ENCODE peak calls at places on chromosomes 13 and 19, in ten cellular contexts. Z is upper lobe of right lung; K is psoas muscle; Y is prostate gland; J is left ventricle myocardium inferior; C is pancreas; D is body of pancreas; W is Peyer's patch; U is CD8-positive, alpha-beta T cell; N is HCT116. R is an unnamed sample. For H3K4me1, the result is how much of the 10 kb centered on the place peaks cover.

GRCh38 chr19:35174226-35174625 is 19.7 kb downstream of the FXYD5 start:
- DNase-seq in Z (peak), K (no peak), Y (no peak), J (no peak), C (no peak), D (no peak), W (no peak), U (no peak), N (no peak), R (no peak)

GRCh38 chr13:112244495-112245177 is 131.5 kb upstream of the SPACA7 start:
- DNase-seq in Z (peak), K (no peak), Y (no peak), J (no peak), C (no peak), D (no peak), W (no peak), U (no peak), N (no peak), R (no peak)

GRCh38 chr19:1247747-1248453 is 483 bp upstream of the MIDN start:
- DNase-seq in Z (peak), K (peak), Y (peak), J (peak), C (peak), D (peak), W (peak), U (peak), N (no peak), R (peak)

GRCh38 chr13:46953331-46953730 is 56.5 kb upstream of the HTR2A start:
- DNase-seq in Z (no peak), K (no peak), Y (no peak), J (no peak), C (no peak), D (no peak), W (no peak), U (no peak), N (no peak), R (no peak)

GRCh38 chr13:87376081-87376480 is 295.1 kb upstream of the SLITRK5 start:
- DNase-seq in Z (no peak), K (no peak), Y (no peak), J (no peak), C (no peak), D (no peak), W (no peak), U (no peak), N (no peak), R (no peak)

GRCh38 chr19:39370735-39371134 is 20.2 kb downstream of the PAF1 start:
- DNase-seq in Z (no peak), K (no peak), Y (no peak), J (no peak), C (no peak), D (no peak), W (no peak), U (no peak), N (no peak), R (no peak)

GRCh38 chr13:114111577-114111976 is 20.8 kb downstream of the RASA3 start:
- DNase-seq in Z (peak), K (peak), Y (no peak), J (no peak), C (no peak), D (no peak), W (no peak), U (no peak), N (no peak), R (peak)

GRCh38 chr19:4582980-4583842 is 23.7 kb upstream of the SEMA6B start:
- DNase-seq in Z (no peak), K (no peak), Y (no peak), J (no peak), C (no peak), D (no peak), W (no peak), U (no peak), N (no peak), R (no peak)

GRCh38 chr13:95128045-95128643 is 173.1 kb downstream of the ABCC4 start:
- DNase-seq in Z (no peak), K (no peak), Y (no peak), J (no peak), C (no peak), D (peak), W (no peak), U (no peak), N (no peak), R (no peak)

GRCh38 chr13:42396501-42396900 is 124.5 kb downstream of the AKAP11 start:
- DNase-seq in Z (no peak), K (no peak), Y (no peak), J (no peak), C (no peak), D (no peak), W (peak), U (no peak), N (no peak), R (peak)

GRCh38 chr19:38073806-38074685 is 150.0 kb downstream of the DPF1 start:
- DNase-seq in Z (no peak), K (no peak), Y (no peak), J (no peak), C (no peak), D (no peak), W (no peak), U (no peak), N (no peak), R (no peak)

GRCh38 chr13:62167650-62168172 is 752.1 kb upstream of the PCDH20 start:
- DNase-seq in Z (no peak), K (no peak), Y (no peak), J (no peak), C (no peak), D (no peak), W (no peak), U (no peak), N (no peak), R (no peak)

GRCh38 chr13:25037057-25037813 is 58.7 kb upstream of the PABPC3 start:
- DNase-seq in Z (no peak), K (no peak), Y (peak), J (no peak), C (no peak), D (peak), W (no peak), U (peak), N (peak), R (no peak)

GRCh38 chr19:821228-821975 is at the start of gene PLPPR3:
- DNase-seq in Z (no peak), K (no peak), Y (no peak), J (no peak), C (peak), D (no peak), W (no peak), U (no peak), N (no peak), R (no peak)

GRCh38 chr13:113859311-113860050 is 4.4 kb downstream of the GAS6 start:
- DNase-seq in Z (no peak), K (no peak), Y (no peak), J (no peak), C (peak), D (no peak), W (no peak), U (no peak), N (no peak), R (no peak)

GRCh38 chr13:113006660-113007059 is 37.6 kb downstream of the MCF2L start:
- DNase-seq in Z (no peak), K (no peak), Y (no peak), J (no peak), C (no peak), D (no peak), W (no peak), U (no peak), N (no peak), R (no peak)

GRCh38 chr19:54179921-54180452 is 7.0 kb upstream of the TMC4 start:
- DNase-seq in Z (no peak), K (no peak), Y (no peak), J (no peak), C (no peak), D (no peak), W (no peak), U (no peak), N (no peak), R (peak)

GRCh38 chr13:65417953-65418352 is 1812.2 kb downstream of the PCDH9 start:
- DNase-seq in Z (no peak), K (no peak), Y (no peak), J (no peak), C (no peak), D (no peak), W (no peak), U (no peak), N (no peak), R (no peak)

GRCh38 chr19:41569481-41570150 is 6.3 kb upstream of the CEACAM21 start:
- DNase-seq in Z (no peak), K (no peak), Y (no peak), J (no peak), C (no peak), D (no peak), W (no peak), U (no peak), N (no peak), R (no peak)

GRCh38 chr13:34419025-34419424 is 523.0 kb upstream of the NBEA start:
- DNase-seq in Z (no peak), K (no peak), Y (no peak), J (no peak), C (no peak), D (no peak), W (no peak), U (no peak), N (no peak), R (no peak)

GRCh38 chr19:42140125-42140754 is 8.0 kb upstream of the POU2F2 start:
- DNase-seq in Z (peak), K (peak), Y (no peak), J (peak), C (peak), D (peak), W (no peak), U (peak), N (no peak), R (no peak)

GRCh38 chr19:7267792-7268736 is 26.1 kb downstream of the INSR start:
- DNase-seq in Z (peak), K (peak), Y (no peak), J (no peak), C (peak), D (no peak), W (no peak), U (no peak), N (no peak), R (peak)

DNA sequence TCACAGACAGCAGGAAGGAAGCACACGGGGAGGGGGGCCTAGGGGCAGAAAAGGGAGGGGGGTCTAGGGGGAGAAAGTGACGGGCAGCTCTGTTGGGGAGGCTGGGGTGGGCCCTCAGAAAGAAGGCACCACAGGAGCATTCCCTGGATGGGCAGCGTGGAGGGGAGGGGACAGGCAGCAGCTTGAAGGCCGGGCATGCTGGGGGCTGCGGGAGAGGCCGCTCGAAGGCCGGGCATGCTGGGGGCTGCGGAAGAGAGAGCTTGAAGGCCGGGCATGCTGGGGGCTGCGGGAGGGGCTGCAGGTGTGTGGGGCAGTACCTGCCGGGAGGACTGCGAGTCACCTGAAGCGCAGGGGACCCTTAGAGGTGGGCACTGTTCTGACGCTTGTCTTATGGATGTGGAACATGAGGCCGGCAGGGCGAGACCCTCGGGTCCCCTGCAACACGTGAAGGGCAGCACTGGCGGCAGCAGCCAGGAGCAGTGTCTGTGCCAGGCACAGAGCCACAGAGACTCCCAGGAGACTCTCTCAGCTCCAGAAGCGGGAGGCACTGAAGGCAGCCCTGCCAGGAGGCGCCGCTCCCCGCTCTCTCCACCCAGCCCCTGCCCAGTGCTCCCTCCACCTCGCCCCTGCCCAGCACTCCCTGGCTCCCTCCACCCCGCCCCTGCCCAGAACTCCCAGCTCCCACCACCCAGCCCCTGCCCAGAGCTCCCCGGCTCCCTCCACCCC is 13.3 kb downstream of the ZNF787 start:
- DNase-seq in Z (no peak), K (no peak), Y (no peak), J (no peak), C (peak), D (peak), W (no peak), U (no peak), N (no peak), R (peak)
- H3K4me1 ChIP-seq in Z (half or more), K (half or more), Y (under half), J (half or more), C (half or more), D (half or more), W (under half), U (under half), N (under half), R (half or more)

DNA sequence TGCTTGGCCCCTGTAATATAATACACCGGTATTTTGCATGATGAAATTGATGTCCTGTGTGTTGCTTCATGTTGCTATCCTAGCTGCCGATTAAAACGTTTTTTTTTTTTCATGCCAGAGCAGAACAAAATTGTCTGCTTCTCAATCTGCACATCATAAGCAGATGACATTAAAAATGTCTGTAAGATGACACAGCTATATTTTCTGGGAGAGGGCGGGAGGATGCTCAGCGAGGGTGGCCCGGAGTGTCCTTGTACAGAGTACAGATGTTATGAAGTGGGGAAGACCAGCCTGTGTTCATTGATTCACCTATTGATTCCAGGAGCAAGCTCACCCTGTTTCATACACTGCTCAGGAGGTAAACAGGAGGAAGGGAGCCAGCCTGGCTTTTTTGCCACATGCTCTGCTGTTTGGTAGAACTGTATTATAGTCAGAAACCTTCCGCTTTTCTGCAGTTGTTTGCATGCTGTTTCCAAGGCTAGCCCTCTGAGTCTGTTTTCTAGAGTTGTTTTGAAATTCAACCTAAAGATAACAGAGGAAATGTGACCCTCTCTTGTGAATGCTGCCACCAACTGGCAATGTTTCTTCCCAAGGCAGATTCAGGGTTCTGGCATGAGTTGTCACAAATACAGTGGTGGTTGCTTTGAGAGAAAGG is 4.7 kb upstream of the IRS2 start:
- DNase-seq in Z (no peak), K (no peak), Y (no peak), J (no peak), C (no peak), D (peak), W (no peak), U (peak), N (no peak), R (peak)
- TF ChIP-seq CTCF in Z (peak), K (peak), Y (peak), J (peak), C (peak), D (peak), W (peak), U (peak), N (peak), R (no peak)

GRCh38 chr19:55667511-55667910 is 7.5 kb upstream of the EPN1 start:
- DNase-seq in Z (no peak), K (no peak), Y (no peak), J (no peak), C (no peak), D (no peak), W (no peak), U (no peak), N (no peak), R (no peak)

GRCh38 chr19:55668603-55669348 is 6.2 kb upstream of the EPN1 start:
- DNase-seq in Z (no peak), K (no peak), Y (no peak), J (no peak), C (no peak), D (no peak), W (no peak), U (no peak), N (no peak), R (no peak)

GRCh38 chr19:55667958-55668357 is 7.1 kb upstream of the EPN1 start:
- DNase-seq in Z (no peak), K (no peak), Y (no peak), J (no peak), C (peak), D (peak), W (no peak), U (no peak), N (no peak), R (no peak)

GRCh38 chr19:55667006-55667381 is 8.0 kb upstream of the EPN1 start:
- DNase-seq in Z (no peak), K (no peak), Y (no peak), J (no peak), C (no peak), D (no peak), W (no peak), U (no peak), N (no peak), R (no peak)

GRCh38 chr19:55666343-55667005 is 8.6 kb upstream of the EPN1 start:
- DNase-seq in Z (no peak), K (no peak), Y (no peak), J (no peak), C (no peak), D (no peak), W (no peak), U (no peak), N (no peak), R (no peak)
- H3K4me1 ChIP-seq in Z (under half), K (under half), Y (under half), J (under half), C (under half), D (under half), W (under half), U (under half), N (under half), R (under half)

GRCh38 chr19:12646551-12646950 is 20.0 kb downstream of the MAN2B1 start:
- DNase-seq in Z (no peak), K (no peak), Y (no peak), J (no peak), C (no peak), D (no peak), W (no peak), U (no peak), N (no peak), R (no peak)

GRCh38 chr19:12649941-12650340 is 16.6 kb downstream of the MAN2B1 start:
- DNase-seq in Z (no peak), K (no peak), Y (no peak), J (no peak), C (no peak), D (no peak), W (no peak), U (no peak), N (no peak), R (no peak)

GRCh38 chr19:12647490-12648071 is 19.0 kb downstream of the MAN2B1 start:
- DNase-seq in Z (peak), K (peak), Y (peak), J (no peak), C (peak), D (peak), W (peak), U (no peak), N (no peak), R (peak)

GRCh38 chr19:12647047-12647446 is 19.5 kb downstream of the MAN2B1 start:
- DNase-seq in Z (no peak), K (no peak), Y (no peak), J (no peak), C (peak), D (peak), W (no peak), U (no peak), N (no peak), R (no peak)

GRCh38 chr19:12648088-12648487 is 18.5 kb downstream of the MAN2B1 start:
- DNase-seq in Z (no peak), K (no peak), Y (no peak), J (no peak), C (peak), D (peak), W (no peak), U (no peak), N (no peak), R (no peak)
- TF ChIP-seq CTCF in Z (peak), K (no peak), Y (no peak), J (peak), C (peak), D (peak), W (no peak), U (no peak), N (peak), R (no peak)

DNA sequence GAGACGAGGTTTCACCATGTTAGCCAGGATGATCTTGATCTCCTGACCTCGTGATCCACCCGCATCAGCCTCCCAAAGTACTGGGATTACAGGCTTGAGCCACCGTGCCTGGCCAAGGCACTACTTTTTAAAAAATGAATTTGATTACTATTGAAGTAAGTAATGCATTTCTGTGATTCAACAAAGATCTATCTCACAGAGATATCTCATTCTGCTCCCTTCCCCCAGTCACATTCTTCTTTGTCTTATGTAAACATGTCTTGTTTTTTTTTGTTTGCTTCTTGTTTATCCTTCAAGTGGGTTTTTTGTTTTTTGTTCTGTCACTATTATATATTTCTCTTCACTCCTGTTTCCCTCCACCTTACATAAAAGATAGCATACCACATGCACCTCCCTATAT is 6.6 kb downstream of the ZNF146 start:
- DNase-seq in Z (no peak), K (no peak), Y (no peak), J (no peak), C (no peak), D (no peak), W (no peak), U (no peak), N (no peak), R (no peak)
- H3K4me1 ChIP-seq in Z (under half), K (under half), Y (under half), J (half or more), C (under half), D (under half), W (under half), U (under half), N (under half), R (under half)

GRCh38 chr19:49213791-49214190 is 56.2 kb downstream of the TRPM4 start:
- DNase-seq in Z (no peak), K (no peak), Y (no peak), J (no peak), C (no peak), D (no peak), W (no peak), U (no peak), N (no peak), R (no peak)
- TF ChIP-seq CTCF in Z (peak), K (no peak), Y (no peak), J (no peak), C (no peak), D (no peak), W (no peak), U (no peak), N (peak), R (no peak)

GRCh38 chr13:71922191-71922590 is 55.2 kb upstream of the DACH1 start:
- DNase-seq in Z (no peak), K (no peak), Y (no peak), J (no peak), C (no peak), D (peak), W (no peak), U (no peak), N (no peak), R (no peak)
- H3K4me1 ChIP-seq in Z (under half), K (under half), Y (under half), J (under half), C (under half), D (under half), W (under half), U (under half), N (under half), R (under half)

DNA sequence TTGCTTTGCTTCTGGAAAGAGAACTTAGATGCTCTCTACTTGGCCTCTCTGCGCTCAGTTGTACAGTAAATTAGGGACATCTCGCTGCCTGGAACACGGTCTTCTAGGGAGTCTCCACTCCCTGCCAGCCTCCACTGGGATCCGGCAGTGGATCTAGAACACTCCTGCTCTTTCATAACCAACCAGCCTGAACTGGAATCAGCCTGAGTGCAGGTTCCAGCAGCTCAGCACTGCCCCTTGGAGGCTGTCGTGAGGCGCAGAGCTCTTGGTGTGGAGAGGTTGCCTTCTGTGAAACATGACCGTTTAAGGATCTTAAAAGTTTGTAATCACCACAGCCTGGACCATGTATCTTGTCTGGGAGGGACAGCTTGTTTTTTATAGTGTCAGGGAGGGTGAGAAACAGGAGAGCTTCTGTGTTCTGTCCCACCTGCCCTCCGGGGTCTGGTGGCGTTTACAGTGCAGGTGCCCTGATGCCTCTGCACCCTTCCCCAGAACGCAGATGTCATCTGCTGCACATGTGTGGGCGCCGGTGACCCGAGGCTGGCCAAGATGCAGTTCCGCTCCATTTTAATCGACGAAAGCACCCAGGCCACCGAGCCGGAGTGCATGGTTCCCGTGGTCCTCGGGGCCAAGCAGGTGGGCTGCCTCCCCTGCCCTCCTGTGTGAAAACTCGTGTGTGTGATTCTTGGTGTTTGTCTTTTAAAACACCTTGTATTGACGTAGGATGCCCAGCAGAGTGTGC is 24.8 kb downstream of the UPF1 start:
- DNase-seq in Z (no peak), K (no peak), Y (no peak), J (no peak), C (no peak), D (no peak), W (no peak), U (no peak), N (no peak), R (no peak)
- TF ChIP-seq CTCF in Z (no peak), K (peak), Y (peak), J (no peak), C (no peak), D (no peak), W (no peak), U (no peak), N (peak), R (no peak)